ENCODE peak calls at places on chromosomes 1 and 21, in ten cellular contexts. S is iris pigment epithelial cell; M is stimulated activated CD8-positive, alpha-beta memory T cell treated with anti-CD3 and anti-CD28 coated beads, Interleukin-4, amount 100 ng/mL, for 1 hour; U is NCI-H2081; L is AG09309; G is amygdala; X is uterus; I is skeletal muscle cell; O is activated CD8-positive, alpha-beta memory T cell treated with anti-CD3 and anti-CD28 coated beads for 4 hours; Q is cardiac muscle cell. B is an unnamed sample.

GRCh38 chr1:102970496-102971078 is 137.7 kb downstream of the COL11A1 start:
- DNase-seq in S (peak; percentile 61), M (no peak), U (peak; percentile 40), L (peak; percentile 39), G (no peak), X (no peak), I (peak; percentile 10), O (no peak), Q (peak; percentile 77), B (peak; percentile 52)

GRCh38 chr1:182603646-182604127 is 502 bp downstream of the RGS16 start:
- DNase-seq in S (no peak), M (no peak), U (peak; percentile 67), L (no peak), G (no peak), X (no peak), I (no peak), O (no peak), Q (peak; percentile 50), B (no peak)

GRCh38 chr1:227223407-227223806 is 94.9 kb downstream of the CDC42BPA start:
- DNase-seq in S (no peak), M (no peak), U (no peak), L (no peak), G (no peak), X (no peak), I (no peak), O (no peak), Q (no peak), B (no peak)

GRCh38 chr1:192311281-192311680 is 5.5 kb upstream of the RGS21 start:
- DNase-seq in S (peak; percentile 63), M (no peak), U (peak; percentile 13), L (peak; percentile 10), G (no peak), X (no peak), I (peak; percentile 23), O (no peak), Q (peak; percentile 9), B (peak; percentile 35)

GRCh38 chr1:228141082-228141870 is 1.2 kb downstream of the GUK1 start:
- DNase-seq in S (peak; percentile 53), M (no peak), U (peak; percentile 22), L (no peak), G (no peak), X (peak; percentile 51), I (no peak), O (no peak), Q (no peak), B (no peak)

GRCh38 chr21:44951186-44951915 is 11.5 kb downstream of the SLX9 start:
- DNase-seq in S (no peak), M (no peak), U (no peak), L (no peak), G (no peak), X (no peak), I (no peak), O (no peak), Q (no peak), B (no peak)

GRCh38 chr1:38941093-38941492 is 537 bp downstream of the RHBDL2 start:
- DNase-seq in S (no peak), M (no peak), U (no peak), L (no peak), G (no peak), X (no peak), I (no peak), O (no peak), Q (no peak), B (no peak)

GRCh38 chr1:4129693-4130092 is 229.6 kb upstream of the C1orf174 start:
- DNase-seq in S (no peak), M (no peak), U (no peak), L (no peak), G (no peak), X (no peak), I (no peak), O (no peak), Q (no peak), B (no peak)

GRCh38 chr1:199758626-199759255 is 268.8 kb upstream of the NR5A2 start:
- DNase-seq in S (peak; percentile 63), M (no peak), U (no peak), L (no peak), G (no peak), X (no peak), I (no peak), O (no peak), Q (no peak), B (no peak)

GRCh38 chr1:22105611-22106207 is 37.2 kb downstream of the WNT4 start:
- DNase-seq in S (peak; percentile 69), M (no peak), U (peak; percentile 70), L (no peak), G (no peak), X (no peak), I (peak; percentile 28), O (peak; percentile 13), Q (peak; percentile 67), B (peak; percentile 43)

GRCh38 chr1:241702436-241702835 is 50.4 kb downstream of the WDR64 start:
- DNase-seq in S (peak; percentile 87), M (no peak), U (no peak), L (peak; percentile 32), G (no peak), X (no peak), I (peak; percentile 67), O (no peak), Q (no peak), B (peak; percentile 54)

GRCh38 chr1:188778578-188778977 is 1699.1 kb downstream of the BRINP3 start:
- DNase-seq in S (peak; percentile 29), M (no peak), U (no peak), L (no peak), G (no peak), X (no peak), I (peak; percentile 10), O (no peak), Q (no peak), B (no peak)

GRCh38 chr1:21184266-21184665 is 7.6 kb upstream of the EIF4G3 start:
- DNase-seq in S (no peak), M (no peak), U (no peak), L (no peak), G (no peak), X (no peak), I (no peak), O (no peak), Q (peak; percentile 31), B (no peak)

GRCh38 chr1:91622586-91622985 is 121.9 kb downstream of the CDC7 start:
- DNase-seq in S (no peak), M (no peak), U (no peak), L (no peak), G (no peak), X (peak; percentile 90), I (no peak), O (no peak), Q (no peak), B (no peak)

GRCh38 chr1:116886532-116886931 is 23.2 kb upstream of the PTGFRN start:
- DNase-seq in S (peak; percentile 59), M (no peak), U (no peak), L (no peak), G (no peak), X (no peak), I (peak; percentile 60), O (no peak), Q (no peak), B (no peak)

GRCh38 chr1:2174348-2175054 is 20.1 kb downstream of the FAAP20 start:
- DNase-seq in S (peak; percentile 45), M (no peak), U (peak; percentile 71), L (peak; percentile 7), G (no peak), X (peak; percentile 73), I (no peak), O (no peak), Q (peak; percentile 77), B (peak; percentile 33)

GRCh38 chr1:170471310-170471839 is 60.6 kb upstream of the GORAB start:
- DNase-seq in S (no peak), M (no peak), U (no peak), L (peak; percentile 39), G (no peak), X (no peak), I (no peak), O (no peak), Q (no peak), B (peak; percentile 36)

GRCh38 chr1:6006882-6007281 is 14.7 kb upstream of the NPHP4 start:
- DNase-seq in S (no peak), M (no peak), U (no peak), L (no peak), G (no peak), X (no peak), I (no peak), O (no peak), Q (peak; percentile 34), B (no peak)

GRCh38 chr1:162554258-162554657 is 7.3 kb upstream of the UAP1 start:
- DNase-seq in S (peak; percentile 42), M (no peak), U (no peak), L (no peak), G (no peak), X (no peak), I (peak; percentile 85), O (no peak), Q (no peak), B (no peak)

GRCh38 chr1:93713247-93713764 is 31.7 kb upstream of the BCAR3 start:
- DNase-seq in S (no peak), M (no peak), U (no peak), L (no peak), G (no peak), X (no peak), I (no peak), O (no peak), Q (no peak), B (no peak)

GRCh38 chr1:15384301-15384901 is 25.3 kb upstream of the EFHD2 start:
- DNase-seq in S (no peak), M (no peak), U (no peak), L (no peak), G (no peak), X (no peak), I (no peak), O (no peak), Q (no peak), B (no peak)

GRCh38 chr1:228228601-228229074 is 20.8 kb downstream of the OBSCN start:
- DNase-seq in S (peak; percentile 97), M (no peak), U (no peak), L (peak; percentile 85), G (no peak), X (no peak), I (peak; percentile 87), O (no peak), Q (no peak), B (peak; percentile 27)

GRCh38 chr1:40438391-40439015 is 11.8 kb upstream of the ZFP69B start:
- DNase-seq in S (peak; percentile 36), M (no peak), U (peak; percentile 47), L (no peak), G (no peak), X (no peak), I (no peak), O (no peak), Q (peak; percentile 33), B (no peak)

GRCh38 chr1:218366322-218367052 is 21.4 kb downstream of the TGFB2 start:
- DNase-seq in S (peak; percentile 47), M (no peak), U (peak; percentile 58), L (no peak), G (no peak), X (no peak), I (no peak), O (no peak), Q (no peak), B (no peak)

GRCh38 chr1:22914633-22915217 is 57.9 kb downstream of the LACTBL1 start:
- DNase-seq in S (no peak), M (no peak), U (no peak), L (no peak), G (no peak), X (no peak), I (no peak), O (no peak), Q (no peak), B (no peak)

GRCh38 chr1:224623310-224623714 is 7.2 kb downstream of the CNIH3 start:
- DNase-seq in S (peak; percentile 69), M (no peak), U (no peak), L (no peak), G (no peak), X (no peak), I (no peak), O (no peak), Q (no peak), B (no peak)

GRCh38 chr1:207817778-207818751 is 66.2 kb downstream of the CD46 start:
- DNase-seq in S (no peak), M (no peak), U (no peak), L (no peak), G (no peak), X (no peak), I (no peak), O (no peak), Q (no peak), B (no peak)

GRCh38 chr1:201219481-201220387 is 29.1 kb downstream of the IGFN1 start:
- DNase-seq in S (no peak), M (no peak), U (peak; percentile 49), L (no peak), G (no peak), X (no peak), I (no peak), O (no peak), Q (no peak), B (no peak)

B was measured in fibroblast of the conjunctiva.